ENCODE peak calls at places on chromosomes 13 and 19, in five cellular contexts. F is epithelial cell of prostate; A is NCI-H345; Y is stimulated activated CD8-positive, alpha-beta memory T cell treated with anti-CD3 and anti-CD28 coated beads, Interleukin-15, amount 100 ng/mL, for 24 hours; T is T-cell. K is an unnamed sample.

GRCh38 chr19:3389876-3390361 is 23.5 kb downstream of the NFIC start:
- DNase-seq in T (no peak), F (no peak), A (peak), Y (no peak), K (no peak)

GRCh38 chr19:2097330-2098327 is 914 bp downstream of the IZUMO4 start:
- DNase-seq in T (peak), A (peak), Y (no peak), F (no peak), K (peak)

GRCh38 chr19:35609881-35610353 is 2.6 kb upstream of the HAUS5 start:
- DNase-seq in Y (no peak), T (no peak), A (no peak), F (no peak), K (peak)

GRCh38 chr13:73956795-73957408 is 177.3 kb downstream of the KLF12 start:
- DNase-seq in F (no peak), T (no peak), Y (no peak), A (no peak), K (no peak)

GRCh38 chr19:2503521-2504109 is 27.7 kb downstream of the GADD45B start:
- DNase-seq in F (no peak), T (peak), Y (peak), A (no peak), K (peak)

GRCh38 chr13:47420568-47420967 is 523.7 kb upstream of the HTR2A start:
- DNase-seq in F (no peak), T (no peak), Y (no peak), A (no peak), K (no peak)

GRCh38 chr13:73733691-73734090 is 400.5 kb downstream of the KLF12 start:
- DNase-seq in F (no peak), Y (no peak), A (no peak), T (no peak), K (no peak)

GRCh38 chr19:17775245-17775927 is 19.6 kb upstream of the B3GNT3 start:
- DNase-seq in A (no peak), F (no peak), Y (no peak), T (no peak), K (no peak)

GRCh38 chr19:8036438-8037099 is 16.0 kb upstream of the CCL25 start:
- DNase-seq in A (peak), Y (no peak), T (no peak), F (no peak), K (no peak)

GRCh38 chr13:50589139-50589538 is 254.4 kb downstream of the DLEU7 start:
- DNase-seq in T (no peak), Y (no peak), F (peak), A (no peak), K (no peak)

GRCh38 chr13:100789481-100789880 is 114.9 kb upstream of the TMTC4 start:
- DNase-seq in A (peak), T (no peak), Y (no peak), F (no peak), K (no peak)

GRCh38 chr19:48625891-48626327 is 6.6 kb downstream of the SPHK2 start:
- DNase-seq in T (no peak), A (no peak), Y (no peak), F (no peak), K (no peak)

GRCh38 chr19:15199652-15200574 is 882 bp downstream of the NOTCH3 start:
- DNase-seq in Y (no peak), A (no peak), F (no peak), T (no peak), K (no peak)

GRCh38 chr13:101018720-101019119 is 344.1 kb upstream of the TMTC4 start:
- DNase-seq in T (no peak), A (no peak), F (no peak), Y (no peak), K (no peak)

GRCh38 chr19:11530432-11530831 is 1.5 kb upstream of the ECSIT start:
- DNase-seq in F (peak), T (peak), Y (no peak), A (peak), K (no peak)

GRCh38 chr13:93118081-93118615 is 108.5 kb upstream of the GPC6 start:
- DNase-seq in T (no peak), F (no peak), Y (no peak), A (no peak), K (no peak)

GRCh38 chr13:42991892-42992584 is at the start of gene EPSTI1:
- DNase-seq in Y (peak), T (peak), A (no peak), F (no peak), K (peak)

GRCh38 chr13:34076319-34076718 is 258.4 kb downstream of the RFC3 start:
- DNase-seq in F (no peak), A (no peak), T (no peak), Y (no peak), K (no peak)

GRCh38 chr19:1538978-1539377 is 15.1 kb downstream of the PLK5 start:
- DNase-seq in A (no peak), F (no peak), Y (no peak), T (no peak), K (no peak)

GRCh38 chr19:30046522-30046921 is 104.5 kb downstream of the URI1 start:
- DNase-seq in Y (no peak), F (no peak), T (no peak), A (no peak), K (no peak)

GRCh38 chr19:14440049-14440448 is 6.9 kb downstream of the PKN1 start:
- DNase-seq in F (no peak), Y (peak), T (peak), A (no peak), K (peak)

GRCh38 chr19:44345969-44346368 is 10.5 kb downstream of the ZNF112 start:
- DNase-seq in A (no peak), Y (no peak), F (no peak), T (no peak), K (no peak)

GRCh38 chr19:45311640-45312039 is 11.0 kb downstream of the CKM start:
- DNase-seq in T (no peak), A (no peak), F (no peak), Y (no peak), K (no peak)

GRCh38 chr19:49231804-49232203 is 74.2 kb downstream of the TRPM4 start:
- DNase-seq in T (no peak), Y (no peak), F (no peak), A (no peak), K (no peak)

GRCh38 chr13:41991936-41992335 is 31.0 kb upstream of the VWA8 start:
- DNase-seq in F (no peak), Y (no peak), A (no peak), T (no peak), K (no peak)

GRCh38 chr13:91375119-91375729 is 23.2 kb upstream of the GPC5 start:
- DNase-seq in F (no peak), Y (no peak), A (no peak), T (no peak), K (no peak)

GRCh38 chr13:37313383-37313782 is 207.9 kb upstream of the CSNK1A1L start:
- DNase-seq in T (no peak), Y (no peak), A (no peak), F (peak), K (no peak)

GRCh38 chr19:33458807-33459206 is 62.8 kb downstream of the PEPD start:
- DNase-seq in Y (no peak), A (no peak), T (no peak), F (no peak), K (no peak)

GRCh38 chr13:85935868-85936467 is 136.7 kb upstream of the SLITRK6 start:
- DNase-seq in Y (no peak), T (no peak), A (no peak), F (no peak), K (no peak)

GRCh38 chr19:15810335-15810734 is 5.1 kb downstream of the OR10H1 start:
- DNase-seq in Y (no peak), F (no peak), A (no peak), T (no peak), K (no peak)

GRCh38 chr13:113946409-113947181 is 27.3 kb downstream of the C13orf46 start:
- DNase-seq in F (no peak), A (no peak), T (no peak), Y (no peak), K (no peak)

GRCh38 chr19:42942187-42942789 is 5.3 kb upstream of the PSG7 start:
- DNase-seq in A (no peak), Y (no peak), F (no peak), T (no peak), K (no peak)

GRCh38 chr19:28184997-28185396 is 1028.0 kb downstream of the UQCRFS1 start:
- DNase-seq in Y (no peak), F (no peak), T (no peak), A (no peak), K (no peak)

GRCh38 chr19:4456843-4457653 is 546 bp downstream of the UBXN6 start:
- DNase-seq in T (peak), A (peak), F (no peak), Y (no peak), K (no peak)

GRCh38 chr19:11247391-11247790 is 8.0 kb downstream of the ANGPTL8 start:
- DNase-seq in Y (no peak), A (no peak), T (no peak), F (no peak), K (no peak)

GRCh38 chr19:22625266-22626035 is 8.7 kb upstream of the ZNF492 start:
- DNase-seq in T (no peak), A (no peak), F (no peak), Y (no peak), K (no peak)

GRCh38 chr13:85833938-85834337 is 34.7 kb upstream of the SLITRK6 start:
- DNase-seq in Y (no peak), A (no peak), F (no peak), T (no peak), K (no peak)

GRCh38 chr13:52686381-52686780 is 33.7 kb downstream of the SUGT1 start:
- DNase-seq in Y (no peak), F (no peak), T (no peak), A (no peak), K (no peak)

K was measured in CD4-positive, alpha-beta memory T cell.